ENCODE peak calls at places on chromosomes 7 and 10, in six cellular contexts. G is GM23338, L is brain microvascular endothelial cell, T is neural progenitor cell, U is mucosa of descending colon, Q is heart left ventricle. A is an unnamed sample.

GRCh38 chr7:96327429-96327828 is 5.5 kb upstream of the SLC25A13 start:
- DNase-seq in U (peak; percentile 67), Q (no peak), T (no peak), L (no peak), G (no peak), A (no peak)

GRCh38 chr10:122490786-122491680 is 29.7 kb downstream of the HTRA1 start:
- DNase-seq in Q (no peak), U (no peak), T (no peak), G (peak; percentile 15), L (no peak), A (no peak)

GRCh38 chr10:126459032-126459831 is 71.0 kb upstream of the ADAM12 start:
- DNase-seq in G (no peak), L (peak; percentile 76), U (no peak), T (peak; percentile 16), Q (no peak), A (no peak)

GRCh38 chr10:79051766-79052165 is 17.0 kb upstream of the ZMIZ1 start:
- DNase-seq in T (no peak), G (no peak), U (peak; percentile 36), Q (no peak), L (no peak), A (no peak)

GRCh38 chr10:75043256-75044121 is 68.0 kb upstream of the SAMD8 start:
- DNase-seq in G (peak; percentile 93), U (no peak), T (peak; percentile 4), L (no peak), Q (no peak), A (no peak)

GRCh38 chr10:125062244-125063208 is 97.8 kb downstream of the CTBP2 start:
- DNase-seq in Q (peak; percentile 58), L (no peak), G (no peak), U (peak; percentile 35), T (no peak), A (no peak)

GRCh38 chr10:9243861-9244515 is 1189.5 kb downstream of the GATA3 start:
- DNase-seq in Q (no peak), U (no peak), L (no peak), G (no peak), T (peak; percentile 25), A (no peak)

GRCh38 chr10:78543749-78544446 is 510.2 kb downstream of the RPS24 start:
- DNase-seq in U (peak; percentile 50), G (no peak), T (peak; percentile 38), Q (peak; percentile 72), L (peak; percentile 33), A (no peak)

GRCh38 chr7:12706900-12707536 is 19.6 kb downstream of the ARL4A start:
- DNase-seq in L (peak; percentile 65), T (no peak), G (no peak), Q (no peak), U (no peak), A (no peak)

GRCh38 chr7:53661645-53662217 is 626.3 kb downstream of the POM121L12 start:
- DNase-seq in Q (no peak), U (no peak), G (no peak), L (no peak), T (no peak), A (no peak)

GRCh38 chr10:99224766-99225165 is 10.9 kb downstream of the HPSE2 start:
- DNase-seq in U (no peak), G (no peak), Q (no peak), T (no peak), L (no peak), A (no peak)

GRCh38 chr7:69778138-69778537 is 179.9 kb downstream of the AUTS2 start:
- DNase-seq in Q (no peak), T (no peak), L (no peak), U (no peak), G (no peak), A (no peak)

GRCh38 chr10:125014984-125015944 is 73.3 kb downstream of the ZRANB1 start:
- DNase-seq in T (no peak), U (peak; percentile 36), L (no peak), Q (peak; percentile 57), G (no peak), A (no peak)

GRCh38 chr7:130951976-130952313 is 217.9 kb upstream of the KLF14 start:
- DNase-seq in Q (no peak), T (no peak), G (peak; percentile 48), L (no peak), U (no peak), A (no peak)

GRCh38 chr7:64947252-64948000 is 43.4 kb downstream of the ZNF117 start:
- DNase-seq in U (no peak), Q (no peak), G (peak; percentile 50), L (no peak), T (peak; percentile 35), A (no peak)

DNA sequence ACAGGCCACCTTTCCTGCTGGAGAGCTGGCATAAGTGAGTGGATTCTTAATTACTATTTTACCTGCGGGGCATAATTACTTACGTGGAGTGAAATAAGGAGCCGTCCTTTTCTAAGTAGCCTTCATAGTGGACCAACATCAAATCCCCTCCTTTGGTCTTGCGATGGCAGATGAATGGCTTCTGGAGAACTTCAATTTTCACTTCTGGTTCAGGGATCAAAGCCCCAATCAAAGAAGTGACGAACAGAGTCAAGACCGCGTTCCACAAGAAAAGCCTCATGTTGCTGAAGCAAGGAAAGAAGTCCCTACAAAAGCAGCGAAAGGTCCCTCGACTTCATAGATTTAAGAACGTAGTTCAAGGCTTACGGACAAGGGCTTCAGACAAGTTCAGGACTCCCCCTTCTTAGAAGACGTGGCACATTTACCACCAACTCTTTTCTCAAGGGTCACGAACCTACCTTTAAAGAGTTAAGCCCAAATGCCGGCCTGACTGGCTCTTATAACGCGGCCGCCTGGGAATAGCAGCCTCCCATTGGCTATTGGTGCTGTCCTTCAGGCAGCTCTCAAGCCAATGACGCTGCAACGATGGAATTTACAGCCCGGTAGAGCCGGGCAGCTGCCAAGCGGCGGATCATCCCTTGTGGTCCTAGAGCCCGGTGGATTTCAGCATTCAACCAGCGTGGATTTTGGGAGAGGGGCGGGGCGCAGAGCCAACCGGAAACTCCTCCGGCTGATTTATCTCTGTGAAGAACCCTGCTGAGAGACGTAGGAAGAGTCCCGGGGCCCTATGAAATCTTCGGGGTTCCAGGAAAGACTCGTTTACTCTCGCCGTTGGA is at the start of gene FKBP14:
- DNase-seq in T (peak; percentile 99), U (peak; percentile 95), Q (peak; percentile 98), L (peak; percentile 100), G (peak; percentile 100), A (peak; percentile 99)
- TF ChIP-seq CTCF in T (no peak), U (no peak), Q (no peak), L (no peak), G (no peak), A (no peak)

DNA sequence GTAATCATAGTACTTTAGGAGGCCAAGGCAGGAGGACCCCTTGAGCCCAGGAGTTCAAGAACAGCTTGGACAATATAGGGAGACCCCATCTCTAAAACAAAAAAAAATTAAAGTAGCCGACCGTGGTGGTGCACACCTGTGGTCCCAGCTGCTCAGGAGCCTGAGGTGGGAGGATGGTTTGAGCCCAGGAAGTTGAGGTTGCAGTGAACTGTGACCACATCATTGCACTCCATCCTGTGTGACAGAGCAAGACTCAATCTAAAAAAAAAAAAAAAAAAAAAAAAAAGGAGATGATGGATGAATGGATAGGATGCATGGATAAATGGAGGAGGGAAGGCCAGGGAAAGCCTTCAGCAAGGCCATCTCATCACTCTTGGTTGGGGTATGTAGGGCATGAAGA is 33.4 kb upstream of the BMPR1A start:
- DNase-seq in Q (no peak), T (no peak), L (no peak), G (no peak), U (no peak), A (no peak)
- H3K4me3 ChIP-seq in Q (no peak overlapping the region), T (no peak overlapping the region), L (no peak overlapping the region), G (no peak overlapping the region), U (no peak overlapping the region), A (no peak overlapping the region)

GRCh38 chr10:84352251-84352842 is 24.0 kb downstream of the CCSER2 start:
- DNase-seq in L (peak; percentile 56), U (peak; percentile 71), G (peak; percentile 91), Q (peak; percentile 39), T (peak; percentile 68), A (no peak)
- TF ChIP-seq CTCF in L (peak; percentile 92), U (peak; percentile 66), G (peak; percentile 98), Q (peak; percentile 54), T (peak; percentile 75), A (peak; percentile 86)

GRCh38 chr10:3790858-3791257 is 5.8 kb upstream of the KLF6 start:
- DNase-seq in L (no peak), Q (no peak), G (no peak), U (no peak), T (no peak), A (no peak)
- H3K4me3 ChIP-seq in L (no peak overlapping the region), Q (no peak overlapping the region), G (no peak overlapping the region), U (no peak overlapping the region), T (no peak overlapping the region), A (no peak overlapping the region)

DNA sequence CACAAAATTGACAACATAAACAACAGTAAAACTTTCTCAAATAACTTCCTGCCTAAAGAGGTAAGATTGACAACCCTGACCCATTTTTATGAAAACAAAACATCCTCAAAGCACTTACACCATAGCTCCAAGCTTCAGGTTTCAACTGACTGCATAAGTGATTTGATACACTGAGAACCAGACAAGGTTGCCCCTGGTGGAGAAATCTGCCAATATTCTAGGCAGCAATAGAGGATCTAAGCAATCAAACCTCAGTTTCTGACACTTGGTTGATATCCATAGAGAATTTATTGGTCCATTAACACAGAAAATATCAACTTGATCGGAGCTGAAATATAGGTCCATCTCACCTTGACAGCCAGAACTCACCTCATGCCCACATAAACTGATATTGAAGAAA is 147.8 kb downstream of the ELAPOR2 start:
- DNase-seq in G (peak; percentile 45), U (no peak), Q (no peak), T (peak; percentile 10), L (no peak), A (no peak)
- TF ChIP-seq CTCF in G (no peak), U (no peak), Q (no peak), T (peak; percentile 36), L (no peak), A (peak; percentile 13)

GRCh38 chr7:1569016-1569415 is 816 bp downstream of the PSMG3 start:
- DNase-seq in G (no peak), U (peak; percentile 49), L (peak; percentile 43), T (no peak), Q (no peak), A (no peak)

GRCh38 chr7:1569833-1570632 is at the start of gene PSMG3:
- DNase-seq in L (peak; percentile 80), T (peak; percentile 91), U (peak; percentile 94), Q (peak; percentile 93), G (peak; percentile 90), A (no peak)

GRCh38 chr7:1572111-1572510 is 2.3 kb upstream of the PSMG3 start:
- DNase-seq in U (no peak), L (no peak), T (no peak), G (no peak), Q (no peak), A (no peak)

GRCh38 chr7:1569440-1569832 is 396 bp downstream of the PSMG3 start:
- DNase-seq in U (no peak), G (no peak), Q (no peak), T (no peak), L (no peak), A (no peak)

GRCh38 chr7:1571261-1571650 is 1.4 kb upstream of the PSMG3 start:
- DNase-seq in L (peak; percentile 83), T (no peak), G (no peak), Q (no peak), U (peak; percentile 20), A (no peak)
- H3K4me3 ChIP-seq in L (peak overlapping the region; percentile 87), T (peak overlapping the region; percentile 60), G (peak overlapping the region; percentile 64), Q (peak overlapping the region; percentile 81), U (peak overlapping the region; percentile 94), A (peak overlapping the region; percentile 90)

A was measured in HFF-Myc.